ENCODE peak calls at places on chromosomes 13 and 19, in five cellular contexts. I is A673, L is H4, D is DND-41, J is non-pigmented ciliary epithelial cell. W is an unnamed sample.

GRCh38 chr13:28710161-28710560 is 8.6 kb downstream of the SLC46A3 start:
- DNase-seq in I (no peak), L (no peak), D (no peak), J (no peak), W (no peak)

GRCh38 chr13:114044486-114044885 is 70.6 kb upstream of the C13orf46 start:
- DNase-seq in I (peak), L (no peak), D (peak), J (no peak), W (peak)

GRCh38 chr13:96053003-96053703 is at the start of gene UGGT2:
- DNase-seq in I (peak), L (peak), D (no peak), J (peak), W (no peak)

GRCh38 chr13:42272776-42273175 is 824 bp downstream of the AKAP11 start:
- DNase-seq in I (no peak), L (no peak), D (no peak), J (no peak), W (peak)

GRCh38 chr13:113671066-113672001 is 4.3 kb downstream of the GRK1 start:
- DNase-seq in I (no peak), L (no peak), D (no peak), J (no peak), W (no peak)

GRCh38 chr13:35851238-35851814 is 279.9 kb downstream of the DCLK1 start:
- DNase-seq in I (no peak), L (no peak), D (no peak), J (no peak), W (no peak)

GRCh38 chr19:6041071-6041470 is 63.1 kb upstream of the RANBP3 start:
- DNase-seq in I (no peak), L (no peak), D (no peak), J (no peak), W (no peak)

GRCh38 chr13:46735425-46735824 is 61.5 kb downstream of the ESD start:
- DNase-seq in I (no peak), L (no peak), D (no peak), J (no peak), W (no peak)

GRCh38 chr19:48206402-48207093 is 36.1 kb downstream of the ZSWIM9 start:
- DNase-seq in I (no peak), L (no peak), D (no peak), J (no peak), W (peak)

GRCh38 chr19:18743281-18743825 is 47.8 kb downstream of the COMP start:
- DNase-seq in I (no peak), L (peak), D (no peak), J (no peak), W (no peak)

GRCh38 chr13:21240586-21240985 is 64.1 kb downstream of the MRPL57 start:
- DNase-seq in I (peak), L (peak), D (peak), J (peak), W (peak)

GRCh38 chr19:21468791-21469190 is 36.6 kb upstream of the ZNF429 start:
- DNase-seq in I (no peak), L (no peak), D (no peak), J (no peak), W (no peak)

GRCh38 chr13:37616131-37616530 is 17.6 kb upstream of the POSTN start:
- DNase-seq in I (no peak), L (no peak), D (no peak), J (no peak), W (no peak)

GRCh38 chr19:19224852-19225494 is 13.2 kb downstream of the NCAN start:
- DNase-seq in I (peak), L (no peak), D (no peak), J (peak), W (peak)

GRCh38 chr13:95862401-95862800 is 185.5 kb downstream of the DNAJC3 start:
- DNase-seq in I (no peak), L (no peak), D (no peak), J (no peak), W (no peak)

GRCh38 chr13:106610511-106610910 is 42.6 kb upstream of the ARGLU1 start:
- DNase-seq in I (no peak), L (no peak), D (no peak), J (no peak), W (no peak)

GRCh38 chr13:36069881-36070366 is 61.3 kb downstream of the DCLK1 start:
- DNase-seq in I (no peak), L (no peak), D (no peak), J (no peak), W (no peak)

GRCh38 chr19:43527860-43528622 is 1.0 kb upstream of the ETHE1 start:
- DNase-seq in I (peak), L (no peak), D (no peak), J (no peak), W (no peak)

GRCh38 chr19:57056972-57057371 is 62.8 kb upstream of the USP29 start:
- DNase-seq in I (peak), L (peak), D (no peak), J (peak), W (no peak)

GRCh38 chr13:48891586-48891985 is 84.1 kb upstream of the FNDC3A start:
- DNase-seq in I (no peak), L (no peak), D (no peak), J (no peak), W (no peak)

GRCh38 chr19:1279782-1280341 is 4.5 kb downstream of the FAM174C start:
- DNase-seq in I (peak), L (peak), D (peak), J (no peak), W (peak)

GRCh38 chr13:99984134-99984462 is 2.5 kb downstream of the ZIC2 start:
- DNase-seq in I (peak), L (no peak), D (no peak), J (no peak), W (no peak)

GRCh38 chr19:58123354-58123753 is 25.3 kb upstream of the ZSCAN18 start:
- DNase-seq in I (no peak), L (no peak), D (peak), J (no peak), W (no peak)

GRCh38 chr19:38483016-38483630 is 49.6 kb downstream of the RYR1 start:
- DNase-seq in I (no peak), L (no peak), D (no peak), J (no peak), W (no peak)

GRCh38 chr19:17504456-17504855 is 7.0 kb upstream of the PGLS start:
- DNase-seq in I (no peak), L (no peak), D (no peak), J (no peak), W (no peak)

GRCh38 chr13:24012648-24013047 is 115.3 kb upstream of the C1QTNF9B start:
- DNase-seq in I (no peak), L (no peak), D (no peak), J (no peak), W (no peak)

GRCh38 chr13:47932953-47933687 is 68.0 kb downstream of the SUCLA2 start:
- DNase-seq in I (peak), L (no peak), D (no peak), J (no peak), W (peak)

GRCh38 chr13:22498006-22498405 is 682.8 kb upstream of the SGCG start:
- DNase-seq in I (no peak), L (no peak), D (no peak), J (no peak), W (no peak)

GRCh38 chr13:73593199-73593765 is 534.5 kb downstream of the KLF5 start:
- DNase-seq in I (no peak), L (no peak), D (no peak), J (no peak), W (no peak)

GRCh38 chr13:111940892-111941291 is 126.1 kb upstream of the SOX1 start:
- DNase-seq in I (no peak), L (no peak), D (no peak), J (no peak), W (no peak)

GRCh38 chr13:108609353-108609752 is 20.1 kb upstream of the MYO16 start:
- DNase-seq in I (peak), L (peak), D (no peak), J (no peak), W (peak)

GRCh38 chr19:50728084-50728737 is 5.0 kb downstream of the CLEC11A start:
- DNase-seq in I (peak), L (peak), D (no peak), J (no peak), W (no peak)

GRCh38 chr13:99354371-99354951 is 47.3 kb upstream of the GPR183 start:
- DNase-seq in I (no peak), L (no peak), D (no peak), J (no peak), W (no peak)

W was measured in Jurkat, Clone E6-1.